ENCODE peak calls at places on chromosomes 5 and 9, in four cellular contexts. Y, V, J and F are unnamed samples.

GRCh38 chr5:172175263-172175719 is 12.7 kb downstream of the STK10 start:
- DNase-seq in Y (no peak), V (no peak), J (peak; percentile 79), F (no peak)

GRCh38 chr5:177329883-177330282 is 18.2 kb upstream of the MXD3 start:
- DNase-seq in Y (no peak), V (no peak), J (no peak), F (no peak)

GRCh38 chr9:88816591-88816990 is 174.7 kb upstream of the S1PR3 start:
- DNase-seq in Y (no peak), V (no peak), J (no peak), F (no peak)

GRCh38 chr9:135036861-135037465 is 50.5 kb upstream of the OLFM1 start:
- DNase-seq in Y (no peak), V (no peak), J (no peak), F (no peak)

GRCh38 chr9:117253256-117253655 is 161.6 kb downstream of the ASTN2 start:
- DNase-seq in Y (no peak), V (no peak), J (no peak), F (no peak)

GRCh38 chr9:135085830-135086546 is 1.5 kb upstream of the OLFM1 start:
- DNase-seq in Y (peak; percentile 33), V (no peak), J (peak; percentile 87), F (no peak)

GRCh38 chr5:600551-601541 is 11.3 kb upstream of the CEP72 start:
- DNase-seq in Y (no peak), V (no peak), J (no peak), F (no peak)

GRCh38 chr9:15104826-15105420 is 194.7 kb upstream of the FREM1 start:
- DNase-seq in Y (peak; percentile 20), V (no peak), J (no peak), F (no peak)

GRCh38 chr5:139764250-139764791 is 31.3 kb upstream of the PSD2 start:
- DNase-seq in Y (no peak), V (no peak), J (no peak), F (no peak)

GRCh38 chr5:128649183-128649582 is 111.1 kb upstream of the FBN2 start:
- DNase-seq in Y (no peak), V (peak; percentile 59), J (no peak), F (no peak)

GRCh38 chr5:93151121-93151520 is 429.9 kb downstream of the NR2F1-AS1 start:
- DNase-seq in Y (peak; percentile 28), V (peak; percentile 55), J (no peak), F (no peak)

GRCh38 chr5:148939676-148940075 is 113.3 kb downstream of the ADRB2 start:
- DNase-seq in Y (peak; percentile 58), V (peak; percentile 41), J (no peak), F (no peak)

GRCh38 chr9:21141427-21141882 is at the start of gene IFNW1:
- DNase-seq in Y (no peak), V (no peak), J (no peak), F (no peak)

GRCh38 chr9:76292246-76292645 is 102.0 kb downstream of the RFK start:
- DNase-seq in Y (no peak), V (no peak), J (no peak), F (no peak)

GRCh38 chr9:76294301-76294700 is 99.9 kb downstream of the RFK start:
- DNase-seq in Y (no peak), V (no peak), J (no peak), F (no peak)

GRCh38 chr9:76290555-76290954 is 103.7 kb downstream of the RFK start:
- DNase-seq in Y (no peak), V (no peak), J (no peak), F (no peak)

GRCh38 chr9:76296561-76297276 is 97.5 kb downstream of the RFK start:
- DNase-seq in Y (no peak), V (no peak), J (no peak), F (no peak)

GRCh38 chr9:76292658-76293057 is 101.6 kb downstream of the RFK start:
- DNase-seq in Y (no peak), V (no peak), J (no peak), F (no peak)
- H3K4me3 ChIP-seq in Y (no peak overlapping the region), V (no peak overlapping the region), J (no peak overlapping the region), F (no peak overlapping the region)

GRCh38 chr9:137303031-137303892 is 1.2 kb upstream of the NRARP start:
- DNase-seq in Y (peak; percentile 81), V (no peak), J (peak; percentile 49), F (no peak)

GRCh38 chr9:137299938-137300337 is 2.1 kb downstream of the NRARP start:
- DNase-seq in Y (no peak), V (no peak), J (no peak), F (no peak)

GRCh38 chr9:137300607-137301085 is 1.4 kb downstream of the NRARP start:
- DNase-seq in Y (no peak), V (no peak), J (no peak), F (no peak)

GRCh38 chr9:137302176-137303030 is at the start of gene NRARP:
- DNase-seq in Y (peak; percentile 76), V (no peak), J (peak; percentile 86), F (no peak)

GRCh38 chr9:137301086-137301947 is 754 bp downstream of the NRARP start:
- DNase-seq in Y (peak; percentile 58), V (no peak), J (peak; percentile 58), F (no peak)
- TF ChIP-seq CTCF in Y (no peak), V (no peak), J (peak; percentile 24), F (no peak)

GRCh38 chr9:1261879-1262278 is 211.7 kb downstream of the DMRT2 start:
- DNase-seq in Y (no peak), V (no peak), J (no peak), F (no peak)
- H3K4me3 ChIP-seq in Y (no peak overlapping the region), V (no peak overlapping the region), J (no peak overlapping the region), F (no peak overlapping the region)

GRCh38 chr9:2991292-2991691 is 147.4 kb upstream of the PUM3 start:
- DNase-seq in Y (no peak), V (no peak), J (no peak), F (no peak)
- TF ChIP-seq CTCF in Y (peak; percentile 10), V (peak; percentile 30), J (no peak), F (peak; percentile 42)

GRCh38 chr9:134026561-134026960 is 1.3 kb downstream of the BRD3OS start:
- DNase-seq in Y (no peak), V (no peak), J (no peak), F (no peak)
- H3K4me3 ChIP-seq in Y (peak overlapping the region; percentile 84), V (no peak overlapping the region), J (no peak overlapping the region), F (no peak overlapping the region)

GRCh38 chr5:82364497-82364896 is 86.3 kb upstream of the RPS23 start:
- DNase-seq in Y (peak; percentile 45), V (no peak), J (no peak), F (no peak)
- TF ChIP-seq CTCF in Y (peak; percentile 31), V (peak; percentile 63), J (peak; percentile 21), F (peak; percentile 66)

DNA sequence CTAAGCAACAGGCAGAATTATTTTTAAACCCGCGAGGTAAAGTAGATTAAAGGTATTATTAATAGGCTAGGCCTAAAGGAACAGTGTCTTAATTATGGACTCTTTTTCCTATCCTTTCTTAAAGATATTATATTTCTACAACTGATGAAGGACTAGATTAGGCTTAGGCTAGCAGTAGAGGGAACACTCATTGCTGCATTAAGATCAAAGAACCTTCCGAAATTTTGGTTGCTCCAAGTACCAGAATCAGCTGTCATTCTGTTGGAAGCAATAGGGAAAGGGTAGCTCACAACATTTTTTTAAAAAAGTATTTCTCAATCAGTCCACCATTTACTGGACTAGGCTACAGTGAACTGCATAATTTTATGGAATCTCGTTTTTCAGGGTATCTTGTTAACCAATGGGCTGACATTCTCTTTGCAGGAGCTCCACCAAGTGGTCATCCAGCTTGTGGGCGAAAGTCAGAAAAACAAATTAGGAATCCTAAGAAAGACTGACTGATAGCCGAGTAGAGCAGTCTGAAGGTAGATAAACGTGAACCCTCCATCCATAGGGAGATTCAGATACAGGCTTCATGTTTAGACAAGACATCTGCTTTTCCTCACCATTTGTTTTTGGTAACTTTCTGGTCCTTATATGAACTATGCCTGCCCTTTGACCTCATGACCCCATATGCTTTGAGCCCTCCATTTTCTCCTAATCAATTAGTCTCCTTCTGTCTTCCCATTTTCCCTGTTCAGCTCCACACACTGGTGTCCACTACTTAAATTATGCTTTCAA is 103.6 kb upstream of the CHD1 start:
- DNase-seq in Y (peak; percentile 65), V (peak; percentile 36), J (no peak), F (peak; percentile 41)
- H3K4me3 ChIP-seq in Y (peak overlapping the region; percentile 47), V (no peak overlapping the region), J (peak overlapping the region; percentile 47), F (no peak overlapping the region)

GRCh38 chr9:104871961-104872527 is 55.9 kb downstream of the ABCA1 start:
- DNase-seq in Y (no peak), V (no peak), J (no peak), F (no peak)
- TF ChIP-seq CTCF in Y (no peak), V (no peak), J (no peak), F (no peak)

DNA sequence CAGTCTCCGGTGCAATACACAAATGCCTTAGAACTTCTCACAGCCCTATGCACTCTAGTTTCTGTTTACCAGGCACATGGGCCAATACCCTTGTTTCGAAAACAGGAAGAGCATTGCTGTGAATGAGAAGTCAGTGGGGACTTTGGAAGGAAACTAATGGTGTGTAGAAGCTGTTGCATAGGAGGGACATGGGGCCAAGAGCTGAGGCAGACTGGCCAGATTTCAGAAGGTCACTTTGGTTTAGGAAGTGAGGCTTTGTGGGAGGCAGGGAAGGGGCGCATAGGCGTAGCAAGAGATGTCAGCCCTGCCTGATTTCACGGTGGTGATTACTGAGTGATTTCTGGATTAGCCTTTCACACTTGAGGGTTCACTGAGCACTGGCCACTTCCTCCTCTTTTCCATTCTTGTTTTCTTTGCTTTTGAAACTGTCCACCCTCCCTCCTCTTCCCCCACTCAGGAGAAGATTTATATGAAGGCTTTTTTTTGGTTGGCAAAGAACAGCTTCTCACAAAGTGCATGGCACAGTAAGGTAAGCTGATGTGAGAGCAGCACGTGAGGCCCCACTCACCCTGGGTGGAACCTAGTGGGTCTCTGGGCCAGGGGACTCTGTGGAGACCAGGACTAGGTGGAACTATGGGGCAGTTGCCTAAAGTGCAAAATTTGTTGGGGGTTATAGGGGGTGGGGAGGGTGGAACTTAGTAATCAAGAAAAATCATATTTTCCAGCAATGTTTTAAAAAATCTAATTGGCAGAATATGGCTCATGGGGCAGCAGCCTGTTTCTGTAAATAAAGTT is 6.1 kb upstream of the TMEM252 start:
- DNase-seq in Y (no peak), V (no peak), J (no peak), F (no peak)
- H3K4me3 ChIP-seq in Y (no peak overlapping the region), V (no peak overlapping the region), J (no peak overlapping the region), F (no peak overlapping the region)